ENCODE peak calls at places on chromosomes 5 and 9, in four cellular contexts. One of them, this sample, is unnamed.

GRCh38 chr5:56019306-56020272 is 24.8 kb upstream of the IL6ST start:
- DNase-seq in activated CD4-positive, alpha-beta T cell treated with anti-CD3 and anti-CD28 coated beads, Interleukin-2, amount 50 U/mL, for 48 hours: no peak
- DNase-seq in SK-N-SH: no peak
- DNase-seq in suprapubic skin: no peak
- DNase-seq in this sample: no peak

GRCh38 chr5:137498736-137499505 is at the start of gene SPOCK1:
- DNase-seq in activated CD4-positive, alpha-beta T cell treated with anti-CD3 and anti-CD28 coated beads, Interleukin-2, amount 50 U/mL, for 48 hours: peak
- DNase-seq in SK-N-SH: peak
- DNase-seq in suprapubic skin: peak
- DNase-seq in this sample: peak

GRCh38 chr5:53616939-53617549 is 56.6 kb downstream of the NDUFS4 start:
- DNase-seq in activated CD4-positive, alpha-beta T cell treated with anti-CD3 and anti-CD28 coated beads, Interleukin-2, amount 50 U/mL, for 48 hours: no peak
- DNase-seq in suprapubic skin: no peak
- DNase-seq in SK-N-SH: no peak
- DNase-seq in this sample: no peak

GRCh38 chr5:7494446-7495132 is 98.7 kb downstream of the ADCY2 start:
- DNase-seq in suprapubic skin: no peak
- DNase-seq in activated CD4-positive, alpha-beta T cell treated with anti-CD3 and anti-CD28 coated beads, Interleukin-2, amount 50 U/mL, for 48 hours: no peak
- DNase-seq in SK-N-SH: no peak
- DNase-seq in this sample: no peak

GRCh38 chr5:134101686-134102439 is 12.6 kb upstream of the TCF7 start:
- DNase-seq in suprapubic skin: peak
- DNase-seq in activated CD4-positive, alpha-beta T cell treated with anti-CD3 and anti-CD28 coated beads, Interleukin-2, amount 50 U/mL, for 48 hours: peak
- DNase-seq in SK-N-SH: peak
- DNase-seq in this sample: peak

GRCh38 chr5:74386571-74387334 is 253.8 kb downstream of the ENC1 start:
- DNase-seq in activated CD4-positive, alpha-beta T cell treated with anti-CD3 and anti-CD28 coated beads, Interleukin-2, amount 50 U/mL, for 48 hours: no peak
- DNase-seq in SK-N-SH: no peak
- DNase-seq in suprapubic skin: no peak
- DNase-seq in this sample: no peak

GRCh38 chr5:13566903-13567339 is 377.6 kb downstream of the DNAH5 start:
- DNase-seq in suprapubic skin: no peak
- DNase-seq in activated CD4-positive, alpha-beta T cell treated with anti-CD3 and anti-CD28 coated beads, Interleukin-2, amount 50 U/mL, for 48 hours: no peak
- DNase-seq in SK-N-SH: no peak
- DNase-seq in this sample: peak

GRCh38 chr5:147578228-147579024 is 68.6 kb upstream of the DPYSL3 start:
- DNase-seq in activated CD4-positive, alpha-beta T cell treated with anti-CD3 and anti-CD28 coated beads, Interleukin-2, amount 50 U/mL, for 48 hours: no peak
- DNase-seq in suprapubic skin: no peak
- DNase-seq in SK-N-SH: peak
- DNase-seq in this sample: no peak

GRCh38 chr5:132444841-132445639 is 45.5 kb downstream of the IRF1 start:
- DNase-seq in activated CD4-positive, alpha-beta T cell treated with anti-CD3 and anti-CD28 coated beads, Interleukin-2, amount 50 U/mL, for 48 hours: no peak
- DNase-seq in SK-N-SH: no peak
- DNase-seq in suprapubic skin: no peak
- DNase-seq in this sample: no peak

GRCh38 chr5:69491838-69492390 is 676 bp upstream of the OCLN start:
- DNase-seq in suprapubic skin: no peak
- DNase-seq in SK-N-SH: no peak
- DNase-seq in activated CD4-positive, alpha-beta T cell treated with anti-CD3 and anti-CD28 coated beads, Interleukin-2, amount 50 U/mL, for 48 hours: no peak
- DNase-seq in this sample: no peak

GRCh38 chr9:134413112-134413715 is 87.0 kb downstream of the RXRA start:
- DNase-seq in activated CD4-positive, alpha-beta T cell treated with anti-CD3 and anti-CD28 coated beads, Interleukin-2, amount 50 U/mL, for 48 hours: no peak
- DNase-seq in SK-N-SH: no peak
- DNase-seq in suprapubic skin: no peak
- DNase-seq in this sample: no peak

GRCh38 chr5:10315181-10315580 is 7.5 kb upstream of the CMBL start:
- DNase-seq in activated CD4-positive, alpha-beta T cell treated with anti-CD3 and anti-CD28 coated beads, Interleukin-2, amount 50 U/mL, for 48 hours: no peak
- DNase-seq in suprapubic skin: no peak
- DNase-seq in SK-N-SH: no peak
- DNase-seq in this sample: no peak

This sample was measured in MG63.